ENCODE peak calls at places on chromosome 13, in seven cellular contexts. One of them, this sample, is unnamed.

GRCh38 chr13:71712988-71713653 is 153.9 kb downstream of the DACH1 start:
- DNase-seq in IMR-90: no peak
- DNase-seq in endothelial cell: peak
- DNase-seq in CD4-positive, alpha-beta T cell: no peak
- DNase-seq in activated CD8-positive, alpha-beta T cell treated with anti-CD3 and anti-CD28 coated beads for 36 hours: no peak
- DNase-seq in BE2C: peak
- DNase-seq in nephron progenitor cell: peak
- DNase-seq in this sample: no peak

GRCh38 chr13:46341112-46341711 is 45.8 kb downstream of the RUBCNL start:
- DNase-seq in endothelial cell: no peak
- DNase-seq in activated CD8-positive, alpha-beta T cell treated with anti-CD3 and anti-CD28 coated beads for 36 hours: peak
- DNase-seq in BE2C: no peak
- DNase-seq in CD4-positive, alpha-beta T cell: no peak
- DNase-seq in IMR-90: peak
- DNase-seq in nephron progenitor cell: no peak
- DNase-seq in this sample: peak

GRCh38 chr13:59354665-59355064 is 809.1 kb downstream of the DIAPH3 start:
- DNase-seq in IMR-90: no peak
- DNase-seq in CD4-positive, alpha-beta T cell: no peak
- DNase-seq in activated CD8-positive, alpha-beta T cell treated with anti-CD3 and anti-CD28 coated beads for 36 hours: no peak
- DNase-seq in BE2C: no peak
- DNase-seq in nephron progenitor cell: no peak
- DNase-seq in endothelial cell: no peak
- DNase-seq in this sample: no peak

GRCh38 chr13:47085346-47085745 is 188.5 kb upstream of the HTR2A start:
- DNase-seq in activated CD8-positive, alpha-beta T cell treated with anti-CD3 and anti-CD28 coated beads for 36 hours: no peak
- DNase-seq in nephron progenitor cell: no peak
- DNase-seq in CD4-positive, alpha-beta T cell: no peak
- DNase-seq in IMR-90: peak
- DNase-seq in BE2C: no peak
- DNase-seq in endothelial cell: no peak
- DNase-seq in this sample: no peak

GRCh38 chr13:36157475-36157874 is 26.3 kb upstream of the DCLK1 start:
- DNase-seq in endothelial cell: no peak
- DNase-seq in CD4-positive, alpha-beta T cell: no peak
- DNase-seq in IMR-90: no peak
- DNase-seq in activated CD8-positive, alpha-beta T cell treated with anti-CD3 and anti-CD28 coated beads for 36 hours: no peak
- DNase-seq in nephron progenitor cell: no peak
- DNase-seq in BE2C: no peak
- DNase-seq in this sample: no peak

GRCh38 chr13:63693696-63694095 is 2278.0 kb upstream of the PCDH20 start:
- DNase-seq in BE2C: no peak
- DNase-seq in endothelial cell: no peak
- DNase-seq in CD4-positive, alpha-beta T cell: no peak
- DNase-seq in activated CD8-positive, alpha-beta T cell treated with anti-CD3 and anti-CD28 coated beads for 36 hours: no peak
- DNase-seq in nephron progenitor cell: no peak
- DNase-seq in IMR-90: no peak
- DNase-seq in this sample: no peak

GRCh38 chr13:79679334-79679733 is 198.4 kb downstream of the NDFIP2 start:
- DNase-seq in endothelial cell: peak
- DNase-seq in IMR-90: peak
- DNase-seq in activated CD8-positive, alpha-beta T cell treated with anti-CD3 and anti-CD28 coated beads for 36 hours: peak
- DNase-seq in nephron progenitor cell: peak
- DNase-seq in CD4-positive, alpha-beta T cell: no peak
- DNase-seq in BE2C: peak
- DNase-seq in this sample: peak

GRCh38 chr13:90641884-90642283 is 705.6 kb upstream of the MIR17HG start:
- DNase-seq in endothelial cell: no peak
- DNase-seq in CD4-positive, alpha-beta T cell: no peak
- DNase-seq in IMR-90: no peak
- DNase-seq in nephron progenitor cell: no peak
- DNase-seq in BE2C: no peak
- DNase-seq in activated CD8-positive, alpha-beta T cell treated with anti-CD3 and anti-CD28 coated beads for 36 hours: no peak
- DNase-seq in this sample: no peak

GRCh38 chr13:43237616-43238015 is 214.2 kb downstream of the DNAJC15 start:
- DNase-seq in IMR-90: no peak
- DNase-seq in activated CD8-positive, alpha-beta T cell treated with anti-CD3 and anti-CD28 coated beads for 36 hours: no peak
- DNase-seq in CD4-positive, alpha-beta T cell: no peak
- DNase-seq in endothelial cell: no peak
- DNase-seq in nephron progenitor cell: no peak
- DNase-seq in BE2C: no peak
- DNase-seq in this sample: no peak

GRCh38 chr13:74675185-74675584 is 541.0 kb upstream of the KLF12 start:
- DNase-seq in nephron progenitor cell: no peak
- DNase-seq in BE2C: no peak
- DNase-seq in IMR-90: peak
- DNase-seq in endothelial cell: no peak
- DNase-seq in CD4-positive, alpha-beta T cell: no peak
- DNase-seq in activated CD8-positive, alpha-beta T cell treated with anti-CD3 and anti-CD28 coated beads for 36 hours: no peak
- DNase-seq in this sample: no peak

GRCh38 chr13:50124536-50125305 is 109.5 kb downstream of the KCNRG start:
- DNase-seq in nephron progenitor cell: peak
- DNase-seq in IMR-90: peak
- DNase-seq in BE2C: peak
- DNase-seq in activated CD8-positive, alpha-beta T cell treated with anti-CD3 and anti-CD28 coated beads for 36 hours: no peak
- DNase-seq in CD4-positive, alpha-beta T cell: peak
- DNase-seq in endothelial cell: peak
- DNase-seq in this sample: no peak

GRCh38 chr13:112168771-112169170 is 101.8 kb downstream of the SOX1 start:
- DNase-seq in IMR-90: no peak
- DNase-seq in BE2C: no peak
- DNase-seq in nephron progenitor cell: no peak
- DNase-seq in CD4-positive, alpha-beta T cell: no peak
- DNase-seq in endothelial cell: no peak
- DNase-seq in activated CD8-positive, alpha-beta T cell treated with anti-CD3 and anti-CD28 coated beads for 36 hours: no peak
- DNase-seq in this sample: no peak

GRCh38 chr13:47175172-47175806 is 278.4 kb upstream of the HTR2A start:
- DNase-seq in activated CD8-positive, alpha-beta T cell treated with anti-CD3 and anti-CD28 coated beads for 36 hours: no peak
- DNase-seq in nephron progenitor cell: no peak
- DNase-seq in BE2C: no peak
- DNase-seq in endothelial cell: no peak
- DNase-seq in IMR-90: peak
- DNase-seq in CD4-positive, alpha-beta T cell: no peak
- DNase-seq in this sample: no peak

GRCh38 chr13:54248306-54248705 is 1219.7 kb downstream of the OLFM4 start:
- DNase-seq in CD4-positive, alpha-beta T cell: no peak
- DNase-seq in activated CD8-positive, alpha-beta T cell treated with anti-CD3 and anti-CD28 coated beads for 36 hours: no peak
- DNase-seq in nephron progenitor cell: no peak
- DNase-seq in endothelial cell: no peak
- DNase-seq in BE2C: no peak
- DNase-seq in IMR-90: no peak
- DNase-seq in this sample: no peak

GRCh38 chr13:24925318-24926231 is 161.6 kb downstream of the RNF17 start:
- DNase-seq in IMR-90: no peak
- DNase-seq in BE2C: no peak
- DNase-seq in activated CD8-positive, alpha-beta T cell treated with anti-CD3 and anti-CD28 coated beads for 36 hours: no peak
- DNase-seq in endothelial cell: no peak
- DNase-seq in CD4-positive, alpha-beta T cell: no peak
- DNase-seq in nephron progenitor cell: no peak
- DNase-seq in this sample: no peak

GRCh38 chr13:24921881-24922280 is 157.9 kb downstream of the RNF17 start:
- DNase-seq in IMR-90: no peak
- DNase-seq in BE2C: no peak
- DNase-seq in CD4-positive, alpha-beta T cell: no peak
- DNase-seq in activated CD8-positive, alpha-beta T cell treated with anti-CD3 and anti-CD28 coated beads for 36 hours: no peak
- DNase-seq in endothelial cell: no peak
- DNase-seq in nephron progenitor cell: no peak
- DNase-seq in this sample: no peak

GRCh38 chr13:24921003-24921402 is 157.0 kb downstream of the RNF17 start:
- DNase-seq in endothelial cell: no peak
- DNase-seq in CD4-positive, alpha-beta T cell: no peak
- DNase-seq in BE2C: no peak
- DNase-seq in nephron progenitor cell: no peak
- DNase-seq in IMR-90: no peak
- DNase-seq in activated CD8-positive, alpha-beta T cell treated with anti-CD3 and anti-CD28 coated beads for 36 hours: no peak
- DNase-seq in this sample: no peak

GRCh38 chr13:24923305-24923640 is 159.3 kb downstream of the RNF17 start:
- DNase-seq in nephron progenitor cell: no peak
- DNase-seq in endothelial cell: no peak
- DNase-seq in IMR-90: peak
- DNase-seq in CD4-positive, alpha-beta T cell: no peak
- DNase-seq in BE2C: no peak
- DNase-seq in activated CD8-positive, alpha-beta T cell treated with anti-CD3 and anti-CD28 coated beads for 36 hours: peak
- DNase-seq in this sample: peak

DNA sequence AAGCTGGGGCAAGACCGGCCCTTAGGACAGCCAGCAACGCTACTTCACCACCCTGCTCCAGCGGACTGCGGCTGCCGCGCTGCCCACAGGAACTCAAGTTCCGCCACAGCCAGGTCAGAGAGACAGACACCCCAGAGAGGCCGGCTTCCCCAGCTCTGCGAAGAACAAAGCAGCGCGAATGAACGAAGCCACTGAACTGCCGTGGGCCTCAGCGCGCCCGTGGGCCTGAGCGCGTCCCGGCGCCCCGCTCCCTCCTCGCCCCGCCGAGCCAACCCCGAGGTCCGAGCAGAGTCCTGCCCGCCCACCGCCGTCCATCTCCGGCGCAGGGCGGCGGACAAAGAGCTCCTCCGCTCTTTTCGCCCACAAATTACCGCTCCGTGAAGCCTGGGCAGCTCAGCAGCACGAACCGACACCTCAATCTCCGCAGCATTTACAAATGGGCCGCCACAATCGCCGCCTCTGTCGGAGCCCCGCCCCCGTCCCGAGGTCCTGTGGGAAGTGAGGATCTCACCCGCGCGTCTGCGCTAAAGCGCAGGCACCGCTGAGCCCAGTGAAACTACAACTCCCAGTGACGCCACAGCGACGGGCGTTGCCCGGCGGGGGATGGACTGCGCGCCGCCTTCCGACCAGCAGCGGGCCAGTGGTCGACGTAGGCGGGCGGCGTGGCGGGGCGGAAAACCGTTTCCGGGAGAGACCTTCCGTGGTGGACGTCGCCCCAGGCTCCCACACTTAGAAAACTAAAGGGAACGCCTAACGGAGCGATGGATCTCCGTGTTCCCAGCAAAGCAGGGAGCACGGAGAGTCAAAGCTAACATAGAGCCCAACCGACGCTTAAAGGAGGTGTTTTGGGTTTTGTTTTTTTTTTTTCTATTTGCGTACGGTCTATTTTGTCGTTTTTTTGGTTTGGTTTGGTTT is 158.7 kb downstream of the RNF17 start:
- DNase-seq in activated CD8-positive, alpha-beta T cell treated with anti-CD3 and anti-CD28 coated beads for 36 hours: peak
- DNase-seq in endothelial cell: peak
- DNase-seq in nephron progenitor cell: peak
- DNase-seq in BE2C: peak
- DNase-seq in IMR-90: peak
- DNase-seq in CD4-positive, alpha-beta T cell: peak
- DNase-seq in this sample: peak
- TF ChIP-seq CTCF in activated CD8-positive, alpha-beta T cell treated with anti-CD3 and anti-CD28 coated beads for 36 hours: no peak
- TF ChIP-seq CTCF in endothelial cell: no peak
- TF ChIP-seq CTCF in nephron progenitor cell: no peak
- TF ChIP-seq CTCF in BE2C: peak
- TF ChIP-seq CTCF in IMR-90: peak
- TF ChIP-seq CTCF in CD4-positive, alpha-beta T cell: no peak
- TF ChIP-seq CTCF in this sample: peak

DNA sequence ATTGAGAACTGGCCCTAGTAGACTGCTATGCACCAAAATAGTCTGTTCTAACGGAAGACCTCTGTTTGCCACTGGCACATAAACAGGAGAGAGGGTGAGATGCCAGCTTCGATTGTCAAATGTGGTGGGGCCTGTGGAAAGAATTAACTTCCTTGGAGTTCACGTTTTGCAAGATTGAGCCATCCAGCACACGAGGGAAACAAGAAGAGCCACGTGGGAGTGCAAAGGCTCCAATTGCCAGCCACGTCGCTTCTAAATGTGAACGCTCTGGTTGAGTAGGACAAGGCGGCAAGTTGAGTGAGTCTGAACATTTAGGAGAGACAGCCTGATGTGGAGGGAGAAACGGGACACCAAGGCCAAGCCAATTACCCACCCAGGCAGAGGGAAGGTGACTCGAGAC is 409.1 kb downstream of the FGF9 start:
- DNase-seq in IMR-90: no peak
- DNase-seq in CD4-positive, alpha-beta T cell: no peak
- DNase-seq in endothelial cell: no peak
- DNase-seq in activated CD8-positive, alpha-beta T cell treated with anti-CD3 and anti-CD28 coated beads for 36 hours: no peak
- DNase-seq in nephron progenitor cell: no peak
- DNase-seq in BE2C: no peak
- DNase-seq in this sample: no peak
- TF ChIP-seq CTCF in IMR-90: no peak
- TF ChIP-seq CTCF in CD4-positive, alpha-beta T cell: no peak
- TF ChIP-seq CTCF in endothelial cell: no peak
- TF ChIP-seq CTCF in activated CD8-positive, alpha-beta T cell treated with anti-CD3 and anti-CD28 coated beads for 36 hours: no peak
- TF ChIP-seq CTCF in nephron progenitor cell: no peak
- TF ChIP-seq CTCF in BE2C: no peak
- TF ChIP-seq CTCF in this sample: no peak

DNA sequence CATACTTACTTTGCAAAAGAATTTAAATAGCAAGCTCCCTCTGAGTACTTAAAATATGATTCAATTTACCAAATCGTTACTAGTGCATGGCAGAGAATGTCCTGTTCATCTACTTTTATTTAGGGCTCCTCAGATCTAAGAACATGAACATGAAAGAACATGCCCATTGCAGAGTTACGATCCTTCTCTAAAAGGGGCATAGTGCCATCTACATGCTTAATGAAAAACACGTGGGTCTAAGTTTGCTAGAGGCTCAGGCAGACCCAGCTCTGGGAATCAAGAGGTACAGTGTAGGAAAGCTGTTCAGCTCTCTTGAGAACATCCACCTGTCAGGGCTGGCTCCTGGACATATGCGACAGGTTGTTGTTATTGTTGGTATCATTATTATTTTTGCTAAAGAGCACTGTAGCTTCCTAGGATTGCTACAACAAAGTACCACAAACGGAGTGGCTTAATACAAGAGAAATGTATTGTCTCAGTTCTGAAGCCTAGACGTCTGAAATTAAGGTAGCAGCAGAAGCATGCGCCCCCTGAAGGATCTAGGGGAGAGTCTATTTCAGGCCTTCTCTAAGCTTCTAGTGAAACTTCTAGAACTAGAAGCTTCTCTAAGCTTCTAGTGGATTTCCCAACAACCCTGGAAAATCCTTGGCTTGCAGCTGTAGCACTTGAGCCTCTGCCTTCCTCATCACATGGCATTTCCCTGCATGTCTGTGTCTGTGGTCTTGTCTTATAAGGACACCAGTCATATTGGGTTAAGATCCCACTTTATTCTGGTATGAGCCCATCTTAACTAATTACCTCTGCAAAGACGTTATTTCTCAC is 133.9 kb downstream of the DCT start:
- DNase-seq in endothelial cell: no peak
- DNase-seq in CD4-positive, alpha-beta T cell: no peak
- DNase-seq in nephron progenitor cell: no peak
- DNase-seq in IMR-90: peak
- DNase-seq in activated CD8-positive, alpha-beta T cell treated with anti-CD3 and anti-CD28 coated beads for 36 hours: no peak
- DNase-seq in BE2C: no peak
- DNase-seq in this sample: no peak
- TF ChIP-seq CTCF in endothelial cell: no peak
- TF ChIP-seq CTCF in CD4-positive, alpha-beta T cell: peak
- TF ChIP-seq CTCF in nephron progenitor cell: no peak
- TF ChIP-seq CTCF in IMR-90: no peak
- TF ChIP-seq CTCF in activated CD8-positive, alpha-beta T cell treated with anti-CD3 and anti-CD28 coated beads for 36 hours: no peak
- TF ChIP-seq CTCF in BE2C: no peak
- TF ChIP-seq CTCF in this sample: no peak

DNA sequence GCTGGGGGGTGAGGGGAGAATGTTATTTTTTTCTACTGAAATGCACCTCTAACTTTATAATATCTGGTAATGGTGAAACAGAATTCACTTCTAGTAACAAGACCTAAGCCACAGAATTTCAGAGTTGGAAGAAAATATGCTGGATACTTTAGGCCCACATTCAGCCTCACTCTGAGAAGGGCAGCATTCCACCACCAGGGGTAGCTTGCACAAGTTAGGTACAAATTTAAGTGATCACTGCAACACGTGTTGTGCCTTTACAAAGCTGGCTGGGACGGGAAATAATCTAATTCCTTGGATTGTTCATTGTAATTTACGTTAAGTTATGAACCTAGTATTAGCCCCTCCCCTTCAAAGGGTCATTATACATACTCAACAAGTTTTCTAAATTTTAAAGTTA is 192.3 kb downstream of the RGCC start:
- DNase-seq in activated CD8-positive, alpha-beta T cell treated with anti-CD3 and anti-CD28 coated beads for 36 hours: no peak
- DNase-seq in BE2C: no peak
- DNase-seq in IMR-90: peak
- DNase-seq in nephron progenitor cell: no peak
- DNase-seq in endothelial cell: peak
- DNase-seq in CD4-positive, alpha-beta T cell: no peak
- DNase-seq in this sample: no peak
- TF ChIP-seq CTCF in activated CD8-positive, alpha-beta T cell treated with anti-CD3 and anti-CD28 coated beads for 36 hours: no peak
- TF ChIP-seq CTCF in BE2C: peak
- TF ChIP-seq CTCF in IMR-90: peak
- TF ChIP-seq CTCF in nephron progenitor cell: peak
- TF ChIP-seq CTCF in endothelial cell: peak
- TF ChIP-seq CTCF in CD4-positive, alpha-beta T cell: no peak
- TF ChIP-seq CTCF in this sample: no peak

This sample was measured in GM10248.